ENCODE peak calls at places on chromosomes 6 and 20, in seven cellular contexts. One of them, this sample, is unnamed.

GRCh38 chr20:3889489-3890409 is 562 bp downstream of the PANK2 start:
- DNase-seq in mesenchymal stem cell: peak
- DNase-seq in trophoblast cell: no peak
- DNase-seq in H1: no peak
- DNase-seq in IMR-90: no peak
- DNase-seq in neuronal stem cell: no peak
- DNase-seq in H9: no peak
- DNase-seq in this sample: peak

GRCh38 chr6:25435397-25435985 is 156.3 kb downstream of the CARMIL1 start:
- DNase-seq in H1: no peak
- DNase-seq in IMR-90: no peak
- DNase-seq in mesenchymal stem cell: no peak
- DNase-seq in neuronal stem cell: no peak
- DNase-seq in H9: no peak
- DNase-seq in trophoblast cell: no peak
- DNase-seq in this sample: no peak

GRCh38 chr6:139376604-139377218 is 2.3 kb upstream of the CITED2 start:
- DNase-seq in neuronal stem cell: no peak
- DNase-seq in H1: no peak
- DNase-seq in mesenchymal stem cell: peak
- DNase-seq in trophoblast cell: peak
- DNase-seq in IMR-90: peak
- DNase-seq in H9: no peak
- DNase-seq in this sample: peak

GRCh38 chr20:63118786-63119450 is 97.0 kb downstream of the YTHDF1 start:
- DNase-seq in IMR-90: no peak
- DNase-seq in H9: no peak
- DNase-seq in H1: no peak
- DNase-seq in neuronal stem cell: no peak
- DNase-seq in mesenchymal stem cell: no peak
- DNase-seq in trophoblast cell: no peak
- DNase-seq in this sample: no peak

GRCh38 chr20:63177134-63177784 is 38.7 kb downstream of the YTHDF1 start:
- DNase-seq in H1: no peak
- DNase-seq in trophoblast cell: no peak
- DNase-seq in IMR-90: no peak
- DNase-seq in mesenchymal stem cell: no peak
- DNase-seq in H9: no peak
- DNase-seq in neuronal stem cell: peak
- DNase-seq in this sample: peak

GRCh38 chr6:37507082-37507481 is 7.4 kb upstream of the CCDC167 start:
- DNase-seq in H9: no peak
- DNase-seq in mesenchymal stem cell: no peak
- DNase-seq in trophoblast cell: no peak
- DNase-seq in H1: no peak
- DNase-seq in IMR-90: no peak
- DNase-seq in neuronal stem cell: no peak
- DNase-seq in this sample: peak

GRCh38 chr6:128005009-128005408 is 104.2 kb upstream of the THEMIS start:
- DNase-seq in neuronal stem cell: no peak
- DNase-seq in H9: no peak
- DNase-seq in IMR-90: peak
- DNase-seq in trophoblast cell: no peak
- DNase-seq in H1: no peak
- DNase-seq in mesenchymal stem cell: no peak
- DNase-seq in this sample: no peak

GRCh38 chr20:44959082-44959895 is 908 bp downstream of the TOMM34 start:
- DNase-seq in mesenchymal stem cell: peak
- DNase-seq in IMR-90: peak
- DNase-seq in neuronal stem cell: peak
- DNase-seq in H1: no peak
- DNase-seq in trophoblast cell: peak
- DNase-seq in H9: no peak
- DNase-seq in this sample: peak

GRCh38 chr20:44186674-44187053 is 324 bp downstream of the JPH2 start:
- DNase-seq in H9: no peak
- DNase-seq in IMR-90: no peak
- DNase-seq in trophoblast cell: no peak
- DNase-seq in neuronal stem cell: no peak
- DNase-seq in mesenchymal stem cell: no peak
- DNase-seq in H1: no peak
- DNase-seq in this sample: no peak

GRCh38 chr6:148999501-148999900 is 252.7 kb downstream of the UST start:
- DNase-seq in H1: no peak
- DNase-seq in neuronal stem cell: no peak
- DNase-seq in IMR-90: peak
- DNase-seq in H9: no peak
- DNase-seq in trophoblast cell: no peak
- DNase-seq in mesenchymal stem cell: peak
- DNase-seq in this sample: no peak

GRCh38 chr6:159254186-159254585 is 85.0 kb downstream of the FNDC1 start:
- DNase-seq in mesenchymal stem cell: no peak
- DNase-seq in IMR-90: no peak
- DNase-seq in neuronal stem cell: no peak
- DNase-seq in trophoblast cell: no peak
- DNase-seq in H9: no peak
- DNase-seq in H1: no peak
- DNase-seq in this sample: no peak
- H3K4ac ChIP-seq in mesenchymal stem cell: no peak
- H3K4ac ChIP-seq in IMR-90: no peak
- H3K4ac ChIP-seq in neuronal stem cell: no peak
- H3K4ac ChIP-seq in trophoblast cell: no peak
- H3K4ac ChIP-seq in H9: no peak
- H3K4ac ChIP-seq in H1: no peak
- H3K4ac ChIP-seq in this sample: no peak

DNA sequence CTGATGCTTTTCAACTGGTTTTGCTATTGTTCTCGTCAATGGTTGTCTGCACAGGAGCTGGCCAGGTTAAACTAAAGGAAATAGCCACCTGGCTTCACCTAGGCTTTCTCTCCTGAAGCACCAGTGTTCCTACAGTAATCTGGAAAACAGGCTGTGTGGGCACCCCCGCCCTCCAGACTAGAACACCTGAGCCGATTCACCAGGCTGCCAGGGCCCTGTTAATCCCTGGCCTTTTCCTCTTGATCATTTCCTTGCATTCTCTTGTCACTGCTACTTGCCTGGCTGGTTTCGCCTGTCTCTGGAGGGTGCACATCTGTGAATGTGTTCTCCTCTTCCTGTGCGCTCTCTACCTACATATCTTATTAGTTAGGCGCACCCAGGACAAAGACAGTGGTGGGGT is 45.7 kb upstream of the EMILIN3 start:
- DNase-seq in trophoblast cell: no peak
- DNase-seq in H1: no peak
- DNase-seq in neuronal stem cell: no peak
- DNase-seq in mesenchymal stem cell: no peak
- DNase-seq in H9: no peak
- DNase-seq in IMR-90: no peak
- DNase-seq in this sample: no peak
- H3K9ac ChIP-seq in trophoblast cell: no peak
- H3K9ac ChIP-seq in H1: no peak
- H3K9ac ChIP-seq in neuronal stem cell: no peak
- H3K9ac ChIP-seq in mesenchymal stem cell: peak
- H3K9ac ChIP-seq in H9: no peak
- H3K9ac ChIP-seq in IMR-90: no peak
- H3K9ac ChIP-seq in this sample: no peak

DNA sequence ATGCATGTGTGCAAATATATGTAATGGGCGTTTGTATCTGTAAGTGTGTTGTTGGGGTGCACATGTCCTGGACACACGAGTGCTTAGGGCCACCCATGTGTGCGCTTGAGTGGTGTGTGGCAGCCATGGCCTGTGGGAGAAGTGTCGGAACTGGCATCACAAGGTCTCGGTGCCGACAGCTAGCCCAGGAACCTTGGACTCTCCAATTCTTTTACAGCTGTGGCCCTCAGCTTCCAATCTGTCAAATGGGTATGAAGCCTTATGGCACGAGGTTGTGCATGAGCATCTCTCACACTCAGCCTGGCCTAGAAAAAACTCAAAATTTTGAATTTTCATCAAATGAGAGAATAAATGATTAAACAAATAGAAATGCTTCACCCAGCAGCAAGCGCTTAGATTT is 42.0 kb downstream of the SPDEF start:
- DNase-seq in H1: no peak
- DNase-seq in IMR-90: no peak
- DNase-seq in neuronal stem cell: no peak
- DNase-seq in mesenchymal stem cell: no peak
- DNase-seq in H9: no peak
- DNase-seq in trophoblast cell: no peak
- DNase-seq in this sample: no peak
- H4K8ac ChIP-seq in H1: no peak
- H4K8ac ChIP-seq in IMR-90: no peak
- H4K8ac ChIP-seq in neuronal stem cell: no peak
- H4K8ac ChIP-seq in mesenchymal stem cell: no peak
- H4K8ac ChIP-seq in H9: no peak
- H4K8ac ChIP-seq in trophoblast cell: no peak
- H4K8ac ChIP-seq in this sample: no peak

GRCh38 chr6:111663692-111664564 is 58.2 kb upstream of the TRAF3IP2 start:
- DNase-seq in IMR-90: peak
- DNase-seq in H1: peak
- DNase-seq in neuronal stem cell: peak
- DNase-seq in trophoblast cell: no peak
- DNase-seq in H9: peak
- DNase-seq in mesenchymal stem cell: peak
- DNase-seq in this sample: peak
- H3K4ac ChIP-seq in IMR-90: peak
- H3K4ac ChIP-seq in H1: no peak
- H3K4ac ChIP-seq in neuronal stem cell: no peak
- H3K4ac ChIP-seq in trophoblast cell: no peak
- H3K4ac ChIP-seq in H9: no peak
- H3K4ac ChIP-seq in mesenchymal stem cell: no peak
- H3K4ac ChIP-seq in this sample: no peak

This sample was measured in mesendoderm.